ENCODE peak calls at places on chromosomes 13 and 19, in ten cellular contexts. B is neural crest cell; X is upper lobe of right lung; Q is stomach; O is Calu3; I is breast epithelium; J is CD4-positive, alpha-beta T cell; Y is mesothelial cell of epicardium; F is WTC11; L is cardiac fibroblast. G is an unnamed sample.

GRCh38 chr19:46374526-46375475 is 27.9 kb downstream of the PPP5C start:
- DNase-seq in B (no peak), X (peak), Q (no peak), O (no peak), I (peak), J (no peak), Y (no peak), F (no peak), L (no peak), G (no peak)

GRCh38 chr19:8618751-8619150 is 8.2 kb upstream of the ADAMTS10 start:
- DNase-seq in B (no peak), X (no peak), Q (no peak), O (no peak), I (no peak), J (no peak), Y (no peak), F (no peak), L (no peak), G (no peak)

GRCh38 chr13:83620535-83621220 is 261.6 kb downstream of the SLITRK1 start:
- DNase-seq in B (no peak), X (no peak), Q (no peak), O (no peak), I (no peak), J (no peak), Y (no peak), F (no peak), L (peak), G (no peak)

GRCh38 chr13:45928843-45929242 is 77.3 kb upstream of the SIAH3 start:
- DNase-seq in B (no peak), X (no peak), Q (no peak), O (no peak), I (no peak), J (no peak), Y (no peak), F (no peak), L (peak), G (peak)

GRCh38 chr13:27536361-27537101 is 83.8 kb downstream of the LNX2 start:
- DNase-seq in B (no peak), X (peak), Q (no peak), O (no peak), I (no peak), J (no peak), Y (no peak), F (no peak), L (no peak), G (no peak)

GRCh38 chr13:105920375-105920774 is 615.1 kb downstream of the EFNB2 start:
- DNase-seq in B (no peak), X (no peak), Q (no peak), O (no peak), I (no peak), J (no peak), Y (no peak), F (no peak), L (peak), G (peak)

GRCh38 chr13:43132228-43132627 is 108.8 kb downstream of the DNAJC15 start:
- DNase-seq in B (no peak), X (no peak), Q (peak), O (peak), I (no peak), J (no peak), Y (no peak), F (peak), L (peak), G (peak)

GRCh38 chr19:12793290-12794195 is 2.3 kb downstream of the JUNB start:
- DNase-seq in B (peak), X (peak), Q (peak), O (peak), I (peak), J (peak), Y (peak), F (peak), L (peak), G (no peak)

GRCh38 chr19:35031072-35031881 is 1.0 kb downstream of the SCN1B start:
- DNase-seq in B (no peak), X (no peak), Q (no peak), O (no peak), I (no peak), J (no peak), Y (no peak), F (peak), L (peak), G (no peak)

GRCh38 chr19:9945319-9945966 is 9.1 kb upstream of the OLFM2 start:
- DNase-seq in B (no peak), X (peak), Q (peak), O (no peak), I (peak), J (no peak), Y (peak), F (peak), L (peak), G (peak)

GRCh38 chr19:48970923-48971395 is 5.8 kb downstream of the FTL start:
- DNase-seq in B (peak), X (peak), Q (peak), O (peak), I (no peak), J (peak), Y (peak), F (peak), L (peak), G (no peak)

GRCh38 chr13:26075498-26075897 is 23.7 kb upstream of the SHISA2 start:
- DNase-seq in B (no peak), X (no peak), Q (no peak), O (no peak), I (no peak), J (no peak), Y (no peak), F (no peak), L (no peak), G (no peak)

GRCh38 chr19:38267780-38268430 is 3.5 kb downstream of the SPINT2 start:
- DNase-seq in B (no peak), X (peak), Q (peak), O (peak), I (no peak), J (no peak), Y (no peak), F (no peak), L (no peak), G (no peak)

GRCh38 chr13:51584731-51585191 is 499 bp downstream of the WDFY2 start:
- DNase-seq in B (peak), X (peak), Q (peak), O (peak), I (peak), J (peak), Y (no peak), F (peak), L (peak), G (no peak)

DNA sequence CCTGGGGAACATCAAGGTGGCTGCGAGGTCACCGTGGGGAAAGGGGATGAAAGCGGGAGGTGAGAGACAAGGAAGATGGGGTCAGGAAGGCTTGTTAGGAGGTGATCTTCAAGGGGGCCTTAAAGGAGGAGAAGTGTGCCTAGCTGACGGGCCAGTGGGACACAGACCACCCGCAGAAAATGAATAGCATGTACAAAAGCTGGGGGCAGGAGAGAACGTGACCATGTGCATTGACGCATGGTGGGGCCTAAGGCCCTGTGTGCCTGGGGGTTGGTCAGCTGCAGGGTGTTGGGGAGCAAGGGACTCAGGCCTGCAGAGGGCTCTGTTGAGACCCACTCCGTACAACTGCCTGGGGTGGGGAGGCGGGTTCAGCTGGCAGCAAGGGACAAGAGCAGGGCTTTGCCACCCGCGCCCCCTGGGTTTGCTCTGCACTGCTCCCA is 5.9 kb downstream of the RAB8A start:
- DNase-seq in B (no peak), X (no peak), Q (no peak), O (no peak), I (no peak), J (no peak), Y (no peak), F (peak), L (no peak), G (no peak)
- TF ChIP-seq CTCF in B (no peak), X (no peak), Q (no peak), O (no peak), I (no peak), J (no peak), Y (no peak), F (no peak), L (no peak), G (no peak)

DNA sequence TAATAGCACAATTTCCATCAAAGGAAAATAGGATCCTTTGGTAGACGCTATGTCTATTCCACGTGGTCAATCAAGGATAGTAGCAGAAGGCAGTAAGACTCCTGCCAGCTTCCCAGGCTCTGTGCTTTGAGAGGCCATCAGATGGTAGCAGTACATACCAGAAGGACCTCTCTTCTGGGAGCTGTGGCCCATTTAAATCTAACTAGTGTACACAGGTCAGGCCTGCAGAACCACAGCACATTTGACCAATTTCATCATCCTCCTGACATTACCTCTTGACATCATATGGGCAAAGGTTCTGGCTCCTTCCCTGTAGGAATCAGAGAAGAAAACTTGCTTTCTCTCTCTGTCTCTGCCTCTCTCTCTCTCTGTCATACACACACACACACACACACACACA is 229.6 kb upstream of the HTR2A start:
- DNase-seq in B (no peak), X (no peak), Q (no peak), O (no peak), I (no peak), J (no peak), Y (no peak), F (no peak), L (peak), G (no peak)
- TF ChIP-seq CTCF in B (no peak), X (no peak), Q (peak), O (no peak), I (no peak), J (no peak), Y (no peak), F (no peak), L (peak), G (peak)

GRCh38 chr19:17863520-17864182 is 3.9 kb downstream of the RPL18A start:
- DNase-seq in B (no peak), X (no peak), Q (no peak), O (no peak), I (no peak), J (no peak), Y (no peak), F (no peak), L (no peak), G (no peak)

GRCh38 chr19:17860993-17861360 is 1.3 kb downstream of the RPL18A start:
- DNase-seq in B (no peak), X (no peak), Q (no peak), O (no peak), I (no peak), J (no peak), Y (no peak), F (no peak), L (no peak), G (no peak)

GRCh38 chr19:17860331-17860992 is 752 bp downstream of the RPL18A start:
- DNase-seq in B (no peak), X (no peak), Q (no peak), O (no peak), I (no peak), J (no peak), Y (no peak), F (no peak), L (no peak), G (no peak)

GRCh38 chr19:17861542-17862402 is 2.1 kb downstream of the RPL18A start:
- DNase-seq in B (no peak), X (no peak), Q (no peak), O (no peak), I (no peak), J (no peak), Y (no peak), F (no peak), L (no peak), G (no peak)

DNA sequence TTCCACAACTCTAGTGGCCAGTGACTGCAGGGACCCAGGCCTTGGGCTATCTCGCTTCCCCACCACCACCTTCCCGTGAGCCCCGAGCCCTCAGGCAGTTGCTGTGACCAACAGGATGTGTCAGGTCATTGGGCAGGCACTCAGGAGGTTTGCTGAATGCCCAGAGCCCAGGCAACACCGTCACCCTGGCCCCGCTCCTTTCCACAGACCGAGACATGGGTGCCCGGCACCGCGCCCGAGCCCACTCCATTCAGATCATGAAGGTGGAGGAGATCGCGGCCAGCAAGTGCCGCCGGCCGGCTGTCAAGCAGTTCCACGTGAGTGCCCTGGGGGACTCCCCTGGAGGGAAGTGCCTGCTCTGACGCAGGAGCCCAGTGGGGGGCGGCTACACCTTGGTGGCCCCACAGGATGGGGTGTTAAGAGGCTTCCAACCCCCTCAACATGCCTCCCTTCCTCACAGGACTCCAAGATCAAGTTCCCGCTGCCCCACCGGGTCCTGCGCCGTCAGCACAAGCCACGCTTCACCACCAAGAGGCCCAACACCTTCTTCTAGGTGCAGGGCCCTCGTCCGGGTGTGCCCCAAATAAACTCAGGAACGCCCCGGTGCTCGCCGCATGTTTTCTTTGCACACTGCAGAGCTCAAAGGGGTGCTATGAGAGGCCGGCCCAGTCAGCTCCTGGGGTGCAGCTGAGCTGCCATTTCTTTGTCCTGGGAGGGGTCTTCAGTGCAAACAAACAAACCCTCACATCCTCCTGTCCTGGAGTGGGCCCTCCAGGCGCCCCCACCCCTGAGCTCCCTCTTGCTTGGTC is 3.2 kb downstream of the RPL18A start:
- DNase-seq in B (no peak), X (no peak), Q (no peak), O (no peak), I (no peak), J (no peak), Y (no peak), F (no peak), L (no peak), G (no peak)
- TF ChIP-seq CTCF in B (no peak), X (no peak), Q (no peak), O (no peak), I (no peak), J (no peak), Y (no peak), F (no peak), L (no peak), G (no peak)

DNA sequence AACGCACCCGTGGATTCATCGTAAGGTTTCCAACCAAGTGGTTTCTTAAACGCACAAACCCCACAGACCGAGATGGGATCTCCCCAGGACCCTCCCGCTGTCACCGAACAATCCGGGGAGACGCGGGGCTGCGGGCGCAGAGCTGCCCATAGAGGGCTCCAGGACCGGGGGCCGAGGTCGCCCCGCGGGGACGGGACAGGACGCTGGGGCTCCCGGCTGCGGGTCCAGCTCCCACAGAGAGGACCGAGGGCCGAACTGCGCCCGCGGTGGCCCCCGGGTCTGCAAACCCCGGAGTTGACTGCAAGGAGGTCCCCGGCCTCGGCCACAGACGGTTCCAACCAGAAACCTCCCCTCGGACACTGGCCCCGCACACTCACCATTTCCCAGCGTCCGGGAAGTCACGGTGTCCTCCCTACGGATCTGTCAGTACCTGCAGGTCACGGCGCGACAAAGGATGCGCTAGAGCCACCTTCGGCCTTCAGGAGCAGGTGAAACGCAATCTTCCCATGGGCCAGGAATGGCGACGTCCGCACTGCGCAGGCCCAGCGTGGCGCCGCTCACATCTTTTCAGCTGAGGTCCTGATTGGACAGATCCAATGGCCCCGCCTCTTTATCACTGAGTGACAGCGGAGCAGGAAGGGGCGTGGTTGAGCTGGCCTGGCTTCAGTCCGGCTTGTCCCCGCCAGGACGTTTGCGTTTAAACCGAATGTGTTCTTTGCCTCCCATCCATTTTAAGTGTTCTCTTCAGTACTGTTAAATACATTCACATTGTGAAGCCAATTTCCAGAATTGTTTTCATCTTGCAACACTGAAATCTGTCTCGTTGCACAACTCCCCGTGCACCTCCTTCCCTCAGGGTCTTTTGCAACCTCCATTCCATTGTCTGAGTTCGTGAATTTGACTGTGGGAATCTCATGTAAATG is at the start of gene ZNF14:
- DNase-seq in B (peak), X (peak), Q (peak), O (peak), I (peak), J (peak), Y (peak), F (peak), L (peak), G (peak)
- TF ChIP-seq CTCF in B (peak), X (peak), Q (no peak), O (no peak), I (peak), J (no peak), Y (no peak), F (no peak), L (peak), G (peak)

GRCh38 chr19:33997690-33998089 is 174.6 kb upstream of the LSM14A start:
- DNase-seq in B (no peak), X (no peak), Q (no peak), O (no peak), I (no peak), J (no peak), Y (no peak), F (no peak), L (no peak), G (no peak)
- TF ChIP-seq CTCF in B (peak), X (peak), Q (no peak), O (peak), I (no peak), J (no peak), Y (no peak), F (no peak), L (no peak), G (no peak)

GRCh38 chr13:97125810-97126738 is 96.1 kb upstream of the MBNL2 start:
- DNase-seq in B (no peak), X (no peak), Q (no peak), O (no peak), I (no peak), J (no peak), Y (no peak), F (no peak), L (peak), G (no peak)
- TF ChIP-seq CTCF in B (no peak), X (no peak), Q (no peak), O (no peak), I (no peak), J (no peak), Y (no peak), F (no peak), L (no peak), G (no peak)

DNA sequence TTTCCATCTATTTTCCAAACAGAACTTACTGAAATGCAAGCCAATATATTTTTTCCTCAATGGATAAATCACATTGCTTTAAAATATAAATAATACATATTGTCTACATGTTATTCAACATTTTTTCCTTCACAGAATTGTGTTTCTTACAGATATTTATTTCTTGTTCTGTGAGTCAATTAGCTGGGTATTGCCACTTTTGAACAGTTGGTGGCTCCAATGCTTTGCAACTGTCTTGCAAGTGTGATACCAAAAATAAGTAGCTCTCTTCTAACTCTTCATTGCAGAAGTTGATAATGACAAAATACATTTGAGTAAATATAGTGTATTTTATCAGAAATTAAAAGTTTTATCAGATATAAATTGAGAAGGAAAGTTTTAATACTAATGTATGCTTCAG is 17.1 kb upstream of the GPC5 start:
- DNase-seq in B (no peak), X (no peak), Q (no peak), O (no peak), I (no peak), J (no peak), Y (no peak), F (no peak), L (peak), G (no peak)
- TF ChIP-seq CTCF in B (peak), X (peak), Q (no peak), O (no peak), I (no peak), J (no peak), Y (no peak), F (no peak), L (peak), G (peak)

G was measured in kidney epithelial cell.